ENCODE peak calls at places on chromosomes 16 and 17, in nine cellular contexts. N is prostate gland, Z is transverse colon, M is breast epithelium, B is IMR-90, O is body of pancreas, E is K562, X is H1, L is esophagus squamous epithelium. I is an unnamed sample.

GRCh38 chr17:30219833-30220232 is 15.7 kb downstream of the SLC6A4 start:
- DNase-seq in N (no peak), Z (no peak), M (no peak), B (no peak), O (no peak), E (peak; percentile 48), X (no peak), L (no peak), I (peak; percentile 35)

GRCh38 chr16:49022351-49022963 is 259.2 kb downstream of the CBLN1 start:
- DNase-seq in N (no peak), Z (no peak), M (no peak), B (no peak), O (no peak), E (no peak), X (no peak), L (no peak), I (no peak)

GRCh38 chr16:69276143-69277115 is 34.7 kb upstream of the VPS4A start:
- DNase-seq in N (no peak), Z (peak; percentile 31), M (peak; percentile 32), B (peak; percentile 98), O (peak; percentile 29), E (no peak), X (no peak), L (no peak), I (no peak)

GRCh38 chr16:685967-686366 is 1.8 kb upstream of the JMJD8 start:
- DNase-seq in N (no peak), Z (peak; percentile 64), M (no peak), B (peak; percentile 13), O (peak; percentile 65), E (no peak), X (peak; percentile 78), L (no peak), I (peak; percentile 71)

GRCh38 chr17:290121-290521 is 62.5 kb downstream of the RPH3AL start:
- DNase-seq in N (no peak), Z (no peak), M (no peak), B (no peak), O (peak; percentile 10), E (no peak), X (peak; percentile 39), L (no peak), I (peak; percentile 35)

GRCh38 chr17:29143894-29144293 is 36.3 kb downstream of the MYO18A start:
- DNase-seq in N (no peak), Z (no peak), M (no peak), B (peak; percentile 28), O (no peak), E (no peak), X (no peak), L (no peak), I (peak; percentile 55)

GRCh38 chr16:51045186-51045585 is 105.9 kb downstream of the SALL1 start:
- DNase-seq in N (no peak), Z (no peak), M (no peak), B (no peak), O (no peak), E (no peak), X (no peak), L (no peak), I (no peak)

GRCh38 chr17:66782866-66783265 is 52.1 kb upstream of the CACNG5 start:
- DNase-seq in N (no peak), Z (no peak), M (no peak), B (no peak), O (no peak), E (no peak), X (no peak), L (no peak), I (no peak)

GRCh38 chr17:17382060-17382449 is 78.9 kb downstream of the NT5M start:
- DNase-seq in N (no peak), Z (no peak), M (no peak), B (no peak), O (no peak), E (no peak), X (no peak), L (no peak), I (no peak)

GRCh38 chr17:13337864-13338371 is 263.8 kb downstream of the HS3ST3A1 start:
- DNase-seq in N (peak; percentile 6), Z (no peak), M (no peak), B (peak; percentile 78), O (peak; percentile 16), E (peak; percentile 11), X (no peak), L (no peak), I (no peak)

GRCh38 chr17:81528651-81529436 is 667 bp downstream of the FSCN2 start:
- DNase-seq in N (no peak), Z (no peak), M (no peak), B (no peak), O (peak; percentile 56), E (no peak), X (no peak), L (no peak), I (no peak)

GRCh38 chr17:76184266-76184665 is 43.2 kb upstream of the FOXJ1 start:
- DNase-seq in N (no peak), Z (no peak), M (no peak), B (no peak), O (no peak), E (no peak), X (no peak), L (no peak), I (no peak)

GRCh38 chr16:72990003-72990521 is 57.9 kb downstream of the ZFHX3 start:
- DNase-seq in N (peak; percentile 97), Z (peak; percentile 68), M (peak; percentile 80), B (peak; percentile 68), O (peak; percentile 64), E (no peak), X (no peak), L (no peak), I (peak; percentile 30)

GRCh38 chr17:78748730-78749317 is 33.2 kb downstream of the CYTH1 start:
- DNase-seq in N (peak; percentile 41), Z (peak; percentile 68), M (peak; percentile 57), B (peak; percentile 24), O (peak; percentile 29), E (no peak), X (no peak), L (peak; percentile 32), I (peak; percentile 86)

GRCh38 chr16:87765776-87766484 is at the start of gene KLHDC4:
- DNase-seq in N (peak; percentile 89), Z (peak; percentile 94), M (peak; percentile 81), B (peak; percentile 82), O (peak; percentile 88), E (peak; percentile 90), X (peak; percentile 95), L (peak; percentile 32), I (peak; percentile 93)
- TF ChIP-seq POLR2A in N (peak; percentile 52), Z (peak; percentile 82), M (peak; percentile 41), B (peak; percentile 82), O (peak; percentile 83), E (peak; percentile 95), X (peak; percentile 88), L (no peak), I (peak; percentile 75)

DNA sequence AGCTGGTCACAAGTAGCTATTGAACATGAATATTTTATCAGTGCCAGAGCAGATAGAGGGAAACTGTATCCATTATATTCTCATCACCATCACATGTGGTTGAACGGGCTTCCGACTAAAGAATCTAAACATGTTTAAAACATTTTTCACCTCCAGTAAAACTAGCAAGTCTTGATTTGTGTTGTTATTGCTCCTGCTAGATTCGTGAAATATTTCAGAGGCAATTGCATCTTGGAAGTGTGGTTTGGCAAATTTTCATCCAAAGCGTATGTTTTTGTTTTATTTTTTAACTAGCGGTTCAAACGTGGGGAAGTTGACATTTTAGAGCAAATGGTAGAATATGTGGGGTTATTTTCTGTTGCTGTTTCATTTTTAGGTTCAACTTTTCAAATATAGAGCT is 483.0 kb downstream of the CDH13 start:
- DNase-seq in N (no peak), Z (no peak), M (no peak), B (no peak), O (no peak), E (no peak), X (no peak), L (no peak), I (no peak)
- H3K27me3 ChIP-seq in N (peaks cover 6% of the 10 kb centered on the region), Z (no peaks in the 10 kb centered on the region), M (no peaks in the 10 kb centered on the region), B (no peaks in the 10 kb centered on the region), O (no peaks in the 10 kb centered on the region), E (no peaks in the 10 kb centered on the region), X (no peaks in the 10 kb centered on the region), L (no peaks in the 10 kb centered on the region), I (no peaks in the 10 kb centered on the region)

GRCh38 chr16:82630219-82630618 is 3.5 kb downstream of the CDH13 start:
- DNase-seq in N (no peak), Z (no peak), M (no peak), B (peak; percentile 68), O (no peak), E (no peak), X (no peak), L (no peak), I (no peak)

GRCh38 chr16:82630688-82631087 is 3.9 kb downstream of the CDH13 start:
- DNase-seq in N (no peak), Z (no peak), M (no peak), B (peak; percentile 60), O (no peak), E (no peak), X (no peak), L (no peak), I (no peak)

GRCh38 chr16:82627811-82628339 is 1.1 kb downstream of the CDH13 start:
- DNase-seq in N (peak; percentile 52), Z (peak; percentile 26), M (peak; percentile 19), B (peak; percentile 26), O (no peak), E (no peak), X (no peak), L (no peak), I (no peak)

GRCh38 chr16:82629441-82630027 is 2.8 kb downstream of the CDH13 start:
- DNase-seq in N (peak; percentile 36), Z (no peak), M (no peak), B (peak; percentile 34), O (no peak), E (no peak), X (no peak), L (no peak), I (no peak)

GRCh38 chr16:82628741-82629140 is 2.0 kb downstream of the CDH13 start:
- DNase-seq in N (no peak), Z (no peak), M (no peak), B (no peak), O (no peak), E (no peak), X (no peak), L (no peak), I (no peak)
- H3K4me3 ChIP-seq in N (no peak overlapping the region), Z (no peak overlapping the region), M (peak overlapping the region; percentile 72), B (no peak overlapping the region), O (no peak overlapping the region), E (no peak overlapping the region), X (no peak overlapping the region), L (peak overlapping the region; percentile 42), I (no peak overlapping the region)

GRCh38 chr17:2043785-2044184 is 2.0 kb downstream of the OVCA2 start:
- DNase-seq in N (no peak), Z (no peak), M (no peak), B (peak; percentile 80), O (no peak), E (no peak), X (no peak), L (no peak), I (no peak)

GRCh38 chr17:2042355-2042929 is 620 bp downstream of the OVCA2 start:
- DNase-seq in N (no peak), Z (no peak), M (no peak), B (no peak), O (no peak), E (peak; percentile 26), X (no peak), L (no peak), I (no peak)

GRCh38 chr17:2040942-2041560 is 771 bp upstream of the OVCA2 start:
- DNase-seq in N (no peak), Z (no peak), M (no peak), B (no peak), O (no peak), E (no peak), X (no peak), L (no peak), I (no peak)

GRCh38 chr17:2040219-2040827 is 1.5 kb upstream of the OVCA2 start:
- DNase-seq in N (no peak), Z (no peak), M (no peak), B (no peak), O (no peak), E (no peak), X (no peak), L (no peak), I (no peak)

GRCh38 chr17:2041561-2042354 is at the start of gene OVCA2:
- DNase-seq in N (peak; percentile 94), Z (peak; percentile 96), M (peak; percentile 91), B (peak; percentile 92), O (peak; percentile 97), E (peak; percentile 87), X (peak; percentile 96), L (peak; percentile 55), I (peak; percentile 96)
- TF ChIP-seq POLR2A in N (peak; percentile 82), Z (peak; percentile 77), M (peak; percentile 57), B (peak; percentile 86), O (peak; percentile 70), E (peak; percentile 80), X (peak; percentile 85), L (no peak), I (peak; percentile 71)